ENCODE peak calls at places on chromosomes 2 and 18, in nine cellular contexts. C, X, N, Z, G, Y, I, H and J are unnamed samples.
A peak's percentile ranks its signal among the peaks of the same experiment; 100 is the strongest.

GRCh38 chr2:144509548-144510205 is 10.2 kb downstream of the ZEB2 start:
- DNase-seq in I (no peak), X (no peak), C (no peak), G (no peak), N (peak; percentile 47), Z (no peak), H (no peak), Y (no peak), J (no peak)

GRCh38 chr18:3074094-3074493 is 61.1 kb upstream of the LPIN2 start:
- DNase-seq in C (no peak), N (no peak), H (no peak), I (no peak), Y (no peak), G (no peak), Z (no peak), X (no peak), J (no peak)

GRCh38 chr2:166464187-166464586 is 29.9 kb downstream of the SCN7A start:
- DNase-seq in I (no peak), Y (no peak), C (no peak), N (no peak), X (no peak), G (no peak), H (no peak), Z (no peak), J (no peak)

GRCh38 chr2:18836436-18836835 is 247.1 kb upstream of the NT5C1B start:
- DNase-seq in Y (no peak), Z (no peak), C (no peak), H (no peak), G (no peak), N (no peak), I (no peak), X (no peak), J (no peak)

GRCh38 chr2:502831-503230 is 174.4 kb downstream of the TMEM18 start:
- DNase-seq in H (no peak), Y (no peak), C (no peak), X (no peak), Z (no peak), G (no peak), N (no peak), I (no peak), J (no peak)

GRCh38 chr2:101341901-101342624 is 33.6 kb upstream of the RNF149 start:
- DNase-seq in I (peak; percentile 57), Z (peak; percentile 77), X (peak; percentile 29), Y (peak; percentile 59), C (peak; percentile 32), G (peak; percentile 39), H (peak; percentile 84), N (peak; percentile 71), J (peak; percentile 28)

GRCh38 chr2:189109921-189110397 is 69.6 kb downstream of the COL5A2 start:
- DNase-seq in Y (no peak), I (no peak), G (no peak), Z (no peak), X (no peak), H (no peak), N (no peak), C (no peak), J (no peak)

GRCh38 chr2:100731535-100731981 is 88.4 kb upstream of the NPAS2 start:
- DNase-seq in C (no peak), Z (no peak), N (no peak), X (no peak), H (no peak), Y (peak; percentile 90), G (no peak), I (no peak), J (no peak)

GRCh38 chr2:860259-860855 is 90.3 kb upstream of the SNTG2 start:
- DNase-seq in I (no peak), G (no peak), Y (no peak), C (no peak), H (peak; percentile 8), Z (no peak), N (no peak), X (no peak), J (no peak)